ENCODE peak calls at places on chromosomes 16 and 17, in seven cellular contexts. One of them, this sample, is unnamed. For H3K9me3, the result is how much of the 10 kb centered on the place peaks cover.

GRCh38 chr17:60158751-60159478 is 9.1 kb downstream of the CA4 start:
- DNase-seq in HAP-1: no peak
- DNase-seq in body of pancreas: no peak
- DNase-seq in neuronal stem cell: no peak
- DNase-seq in esophagus squamous epithelium: no peak
- DNase-seq in A549: no peak
- DNase-seq in thoracic aorta: no peak
- DNase-seq in this sample: no peak

GRCh38 chr17:11880714-11881113 is 116.6 kb downstream of the ZNF18 start:
- DNase-seq in esophagus squamous epithelium: no peak
- DNase-seq in A549: peak
- DNase-seq in neuronal stem cell: no peak
- DNase-seq in HAP-1: peak
- DNase-seq in thoracic aorta: no peak
- DNase-seq in body of pancreas: no peak
- DNase-seq in this sample: no peak

GRCh38 chr16:8712589-8713361 is 38.4 kb downstream of the ABAT start:
- DNase-seq in body of pancreas: peak
- DNase-seq in esophagus squamous epithelium: no peak
- DNase-seq in neuronal stem cell: peak
- DNase-seq in A549: no peak
- DNase-seq in HAP-1: no peak
- DNase-seq in thoracic aorta: no peak
- DNase-seq in this sample: no peak

GRCh38 chr17:67469208-67469980 is 92.3 kb downstream of the PITPNC1 start:
- DNase-seq in A549: no peak
- DNase-seq in thoracic aorta: no peak
- DNase-seq in esophagus squamous epithelium: no peak
- DNase-seq in HAP-1: no peak
- DNase-seq in neuronal stem cell: no peak
- DNase-seq in body of pancreas: no peak
- DNase-seq in this sample: no peak

GRCh38 chr17:37564252-37564651 is 45.0 kb downstream of the SYNRG start:
- DNase-seq in esophagus squamous epithelium: no peak
- DNase-seq in body of pancreas: no peak
- DNase-seq in A549: no peak
- DNase-seq in neuronal stem cell: no peak
- DNase-seq in HAP-1: no peak
- DNase-seq in thoracic aorta: no peak
- DNase-seq in this sample: no peak

GRCh38 chr16:84453061-84453752 is 51.3 kb downstream of the MEAK7 start:
- DNase-seq in HAP-1: no peak
- DNase-seq in thoracic aorta: no peak
- DNase-seq in A549: no peak
- DNase-seq in neuronal stem cell: no peak
- DNase-seq in esophagus squamous epithelium: no peak
- DNase-seq in body of pancreas: no peak
- DNase-seq in this sample: no peak

GRCh38 chr16:7004266-7004665 is 328.4 kb upstream of the RBFOX1 start:
- DNase-seq in thoracic aorta: no peak
- DNase-seq in esophagus squamous epithelium: no peak
- DNase-seq in body of pancreas: no peak
- DNase-seq in neuronal stem cell: no peak
- DNase-seq in HAP-1: no peak
- DNase-seq in A549: no peak
- DNase-seq in this sample: no peak

GRCh38 chr16:88743693-88744519 is 37.6 kb downstream of the CTU2 start:
- DNase-seq in neuronal stem cell: peak
- DNase-seq in A549: peak
- DNase-seq in esophagus squamous epithelium: no peak
- DNase-seq in thoracic aorta: peak
- DNase-seq in body of pancreas: peak
- DNase-seq in HAP-1: peak
- DNase-seq in this sample: peak

GRCh38 chr16:75267631-75268264 is 16.3 kb upstream of the BCAR1 start:
- DNase-seq in thoracic aorta: no peak
- DNase-seq in body of pancreas: peak
- DNase-seq in HAP-1: no peak
- DNase-seq in esophagus squamous epithelium: no peak
- DNase-seq in neuronal stem cell: no peak
- DNase-seq in A549: peak
- DNase-seq in this sample: no peak

GRCh38 chr17:79374807-79375206 is 236.0 kb downstream of the RBFOX3 start:
- DNase-seq in A549: no peak
- DNase-seq in HAP-1: no peak
- DNase-seq in esophagus squamous epithelium: no peak
- DNase-seq in thoracic aorta: no peak
- DNase-seq in body of pancreas: no peak
- DNase-seq in neuronal stem cell: no peak
- DNase-seq in this sample: no peak

GRCh38 chr17:142876-143784 is 5.8 kb downstream of the SCGB1C2 start:
- DNase-seq in HAP-1: peak
- DNase-seq in neuronal stem cell: no peak
- DNase-seq in A549: no peak
- DNase-seq in esophagus squamous epithelium: no peak
- DNase-seq in body of pancreas: peak
- DNase-seq in thoracic aorta: no peak
- DNase-seq in this sample: no peak

GRCh38 chr17:75604034-75604695 is 16.6 kb downstream of the MYO15B start:
- DNase-seq in thoracic aorta: no peak
- DNase-seq in A549: peak
- DNase-seq in body of pancreas: no peak
- DNase-seq in HAP-1: no peak
- DNase-seq in neuronal stem cell: no peak
- DNase-seq in esophagus squamous epithelium: no peak
- DNase-seq in this sample: no peak

GRCh38 chr16:65315004-65315398 is 193.1 kb upstream of the CDH11 start:
- DNase-seq in neuronal stem cell: no peak
- DNase-seq in A549: no peak
- DNase-seq in esophagus squamous epithelium: no peak
- DNase-seq in HAP-1: no peak
- DNase-seq in body of pancreas: peak
- DNase-seq in thoracic aorta: peak
- DNase-seq in this sample: no peak

GRCh38 chr17:48593126-48593829 is at the start of gene HOXB5:
- DNase-seq in neuronal stem cell: no peak
- DNase-seq in HAP-1: peak
- DNase-seq in body of pancreas: no peak
- DNase-seq in thoracic aorta: no peak
- DNase-seq in A549: no peak
- DNase-seq in esophagus squamous epithelium: no peak
- DNase-seq in this sample: no peak

GRCh38 chr16:54506691-54507090 is 220.1 kb upstream of the IRX3 start:
- DNase-seq in esophagus squamous epithelium: no peak
- DNase-seq in A549: no peak
- DNase-seq in body of pancreas: no peak
- DNase-seq in HAP-1: peak
- DNase-seq in thoracic aorta: no peak
- DNase-seq in neuronal stem cell: no peak
- DNase-seq in this sample: no peak

GRCh38 chr17:60586288-60586974 is 13.6 kb upstream of the PPM1D start:
- DNase-seq in thoracic aorta: no peak
- DNase-seq in body of pancreas: peak
- DNase-seq in neuronal stem cell: no peak
- DNase-seq in HAP-1: no peak
- DNase-seq in esophagus squamous epithelium: no peak
- DNase-seq in A549: peak
- DNase-seq in this sample: no peak

GRCh38 chr17:27296427-27296979 is 2.6 kb downstream of the WSB1 start:
- DNase-seq in thoracic aorta: no peak
- DNase-seq in HAP-1: no peak
- DNase-seq in esophagus squamous epithelium: no peak
- DNase-seq in body of pancreas: no peak
- DNase-seq in neuronal stem cell: no peak
- DNase-seq in A549: peak
- DNase-seq in this sample: no peak

GRCh38 chr16:80176114-80176513 is 364.7 kb upstream of the DYNLRB2 start:
- DNase-seq in esophagus squamous epithelium: no peak
- DNase-seq in body of pancreas: no peak
- DNase-seq in thoracic aorta: no peak
- DNase-seq in neuronal stem cell: no peak
- DNase-seq in A549: peak
- DNase-seq in HAP-1: no peak
- DNase-seq in this sample: no peak

GRCh38 chr17:70855401-70856054 is 686.2 kb downstream of the KCNJ2 start:
- DNase-seq in body of pancreas: peak
- DNase-seq in thoracic aorta: no peak
- DNase-seq in neuronal stem cell: no peak
- DNase-seq in HAP-1: no peak
- DNase-seq in A549: no peak
- DNase-seq in esophagus squamous epithelium: no peak
- DNase-seq in this sample: no peak
- H3K9me3 ChIP-seq in body of pancreas: under half
- H3K9me3 ChIP-seq in thoracic aorta: under half
- H3K9me3 ChIP-seq in neuronal stem cell: under half
- H3K9me3 ChIP-seq in HAP-1: under half
- H3K9me3 ChIP-seq in A549: under half
- H3K9me3 ChIP-seq in esophagus squamous epithelium: under half
- H3K9me3 ChIP-seq in this sample: under half

DNA sequence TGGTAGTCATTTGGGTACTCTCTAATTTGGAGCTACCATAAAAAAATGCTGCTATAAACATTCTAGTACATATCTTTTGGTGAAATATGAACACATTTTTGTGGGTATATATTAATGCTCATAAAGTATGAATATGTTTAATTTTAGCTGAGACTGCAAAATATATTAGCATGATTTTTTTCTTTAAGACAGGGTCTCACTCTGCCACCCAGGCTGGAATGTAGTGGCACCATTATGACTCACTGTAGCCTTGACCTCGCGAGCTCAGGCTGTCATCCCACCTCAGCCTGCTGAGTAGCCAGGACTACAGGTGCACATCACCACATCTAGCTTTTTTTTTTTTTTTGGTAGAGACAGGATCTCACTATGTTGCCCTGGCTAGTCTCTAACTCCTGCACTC is 371.7 kb downstream of the SOX9 start:
- DNase-seq in thoracic aorta: no peak
- DNase-seq in HAP-1: no peak
- DNase-seq in A549: no peak
- DNase-seq in body of pancreas: no peak
- DNase-seq in neuronal stem cell: no peak
- DNase-seq in esophagus squamous epithelium: no peak
- DNase-seq in this sample: no peak
- H3K9me3 ChIP-seq in thoracic aorta: under half
- H3K9me3 ChIP-seq in HAP-1: under half
- H3K9me3 ChIP-seq in A549: under half
- H3K9me3 ChIP-seq in body of pancreas: under half
- H3K9me3 ChIP-seq in neuronal stem cell: under half
- H3K9me3 ChIP-seq in esophagus squamous epithelium: under half
- H3K9me3 ChIP-seq in this sample: under half

DNA sequence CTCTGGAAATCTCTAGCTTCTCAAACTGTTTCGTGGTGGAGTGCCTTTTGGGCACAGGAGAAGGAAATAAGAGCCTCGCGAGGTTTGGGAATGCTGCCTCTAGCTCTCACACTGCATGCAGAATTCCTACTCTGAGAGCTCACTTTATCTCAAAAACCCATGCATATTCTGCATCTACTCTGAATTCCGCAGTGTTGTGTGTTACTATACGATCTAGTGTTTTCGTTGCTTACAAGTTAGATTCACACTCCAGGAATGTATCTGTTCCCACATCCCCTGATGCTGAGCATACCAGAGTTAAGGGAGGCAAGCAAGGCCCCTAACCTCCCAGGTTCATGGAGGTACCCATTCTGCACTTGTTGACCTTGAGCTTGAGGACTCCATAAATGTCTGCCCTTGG is 462.7 kb downstream of the WWOX start:
- DNase-seq in A549: no peak
- DNase-seq in HAP-1: no peak
- DNase-seq in esophagus squamous epithelium: no peak
- DNase-seq in thoracic aorta: no peak
- DNase-seq in body of pancreas: no peak
- DNase-seq in neuronal stem cell: no peak
- DNase-seq in this sample: no peak
- H3K9me3 ChIP-seq in A549: under half
- H3K9me3 ChIP-seq in HAP-1: under half
- H3K9me3 ChIP-seq in esophagus squamous epithelium: under half
- H3K9me3 ChIP-seq in thoracic aorta: under half
- H3K9me3 ChIP-seq in body of pancreas: under half
- H3K9me3 ChIP-seq in neuronal stem cell: under half
- H3K9me3 ChIP-seq in this sample: under half

GRCh38 chr16:60727856-60728255 is 1308.4 kb downstream of the CDH8 start:
- DNase-seq in thoracic aorta: no peak
- DNase-seq in neuronal stem cell: no peak
- DNase-seq in body of pancreas: no peak
- DNase-seq in HAP-1: no peak
- DNase-seq in A549: no peak
- DNase-seq in esophagus squamous epithelium: no peak
- DNase-seq in this sample: no peak

GRCh38 chr16:60731329-60731728 is 1304.9 kb downstream of the CDH8 start:
- DNase-seq in HAP-1: no peak
- DNase-seq in body of pancreas: no peak
- DNase-seq in neuronal stem cell: no peak
- DNase-seq in thoracic aorta: no peak
- DNase-seq in esophagus squamous epithelium: no peak
- DNase-seq in A549: no peak
- DNase-seq in this sample: no peak

GRCh38 chr16:60729052-60729451 is 1307.2 kb downstream of the CDH8 start:
- DNase-seq in body of pancreas: no peak
- DNase-seq in A549: no peak
- DNase-seq in thoracic aorta: no peak
- DNase-seq in esophagus squamous epithelium: no peak
- DNase-seq in HAP-1: no peak
- DNase-seq in neuronal stem cell: no peak
- DNase-seq in this sample: no peak
- H3K9me3 ChIP-seq in body of pancreas: under half
- H3K9me3 ChIP-seq in A549: under half
- H3K9me3 ChIP-seq in thoracic aorta: under half
- H3K9me3 ChIP-seq in esophagus squamous epithelium: under half
- H3K9me3 ChIP-seq in HAP-1: under half
- H3K9me3 ChIP-seq in neuronal stem cell: under half
- H3K9me3 ChIP-seq in this sample: under half

DNA sequence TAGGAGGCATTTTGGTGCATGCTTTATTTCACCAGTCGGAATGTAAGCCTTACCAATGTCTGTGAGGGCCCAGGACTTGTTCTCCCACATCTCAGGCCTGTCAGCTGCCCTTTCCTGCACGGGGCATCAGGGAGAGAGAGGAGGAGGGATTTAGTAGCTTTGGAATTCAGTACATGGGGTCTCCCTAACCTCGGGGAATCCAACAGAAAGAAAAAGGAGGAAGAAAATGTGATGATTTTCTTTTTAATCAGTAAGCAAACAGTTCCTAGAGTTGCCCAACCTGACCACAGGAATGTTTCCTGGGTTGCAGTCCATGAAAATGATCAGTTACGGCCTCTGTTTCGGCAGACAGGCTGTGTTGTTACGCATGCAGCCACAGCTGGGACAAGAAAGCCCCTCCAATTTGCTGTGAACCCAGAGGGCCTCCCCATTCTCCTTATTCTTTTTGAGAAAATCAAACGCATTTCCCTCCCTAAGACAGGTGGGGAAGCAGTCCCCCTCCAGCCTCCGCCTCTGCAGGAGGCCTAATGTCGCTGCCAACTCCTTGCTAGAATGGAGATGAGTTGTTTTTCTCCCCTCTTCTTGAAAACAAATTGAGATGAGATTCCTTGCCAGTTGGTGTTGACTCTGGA is 53.1 kb upstream of the TANGO6 start:
- DNase-seq in HAP-1: no peak
- DNase-seq in thoracic aorta: no peak
- DNase-seq in A549: peak
- DNase-seq in body of pancreas: peak
- DNase-seq in esophagus squamous epithelium: no peak
- DNase-seq in neuronal stem cell: no peak
- DNase-seq in this sample: no peak
- H3K9me3 ChIP-seq in HAP-1: under half
- H3K9me3 ChIP-seq in thoracic aorta: under half
- H3K9me3 ChIP-seq in A549: under half
- H3K9me3 ChIP-seq in body of pancreas: under half
- H3K9me3 ChIP-seq in esophagus squamous epithelium: under half
- H3K9me3 ChIP-seq in neuronal stem cell: under half
- H3K9me3 ChIP-seq in this sample: under half

GRCh38 chr17:70013911-70014310 is 61.1 kb upstream of the KCNJ16 start:
- DNase-seq in A549: no peak
- DNase-seq in thoracic aorta: no peak
- DNase-seq in esophagus squamous epithelium: no peak
- DNase-seq in body of pancreas: no peak
- DNase-seq in neuronal stem cell: no peak
- DNase-seq in HAP-1: no peak
- DNase-seq in this sample: no peak
- H3K9me3 ChIP-seq in A549: under half
- H3K9me3 ChIP-seq in thoracic aorta: under half
- H3K9me3 ChIP-seq in esophagus squamous epithelium: under half
- H3K9me3 ChIP-seq in body of pancreas: under half
- H3K9me3 ChIP-seq in neuronal stem cell: under half
- H3K9me3 ChIP-seq in HAP-1: under half
- H3K9me3 ChIP-seq in this sample: under half